ENCODE peak calls at places on chromosomes 12 and 14, in six cellular contexts. G is cardiac fibroblast; Y is bronchial epithelial cell; F is CD8-positive, alpha-beta T cell; R is NCI-H774; Q is GM12865. J is an unnamed sample.

GRCh38 chr14:66979083-66979974 is 209.9 kb upstream of the GARIN2 start:
- DNase-seq in F (no peak), Y (no peak), R (no peak), Q (peak), G (no peak), J (no peak)

GRCh38 chr12:11635341-11635740 is 14.1 kb upstream of the ETV6 start:
- DNase-seq in R (no peak), Y (peak), Q (no peak), G (peak), F (no peak), J (no peak)

GRCh38 chr12:132559652-132560420 is 50.5 kb downstream of the LRCOL1 start:
- DNase-seq in G (peak), Y (no peak), Q (peak), R (peak), F (peak), J (peak)

GRCh38 chr12:14256555-14257169 is 108.8 kb upstream of the ATF7IP start:
- DNase-seq in F (peak), Q (peak), R (no peak), G (peak), Y (peak), J (peak)

GRCh38 chr14:93986972-93987371 is 10.1 kb upstream of the CCDC197 start:
- DNase-seq in F (no peak), R (no peak), Y (no peak), Q (no peak), G (no peak), J (no peak)

GRCh38 chr12:112936927-112937326 is 1.3 kb upstream of the OAS3 start:
- DNase-seq in F (no peak), G (peak), R (no peak), Q (no peak), Y (peak), J (no peak)

GRCh38 chr12:108896331-108896730 is 16.4 kb downstream of the DAO start:
- DNase-seq in F (no peak), Q (no peak), G (no peak), Y (no peak), R (no peak), J (peak)

GRCh38 chr14:26730929-26731618 is 133.2 kb upstream of the NOVA1 start:
- DNase-seq in Q (no peak), Y (peak), R (no peak), F (no peak), G (peak), J (peak)

GRCh38 chr12:52221912-52222457 is 11.1 kb upstream of the KRT7 start:
- DNase-seq in R (peak), G (peak), Q (peak), Y (peak), F (peak), J (peak)

GRCh38 chr14:99592933-99593753 is 10.9 kb downstream of the CCDC85C start:
- DNase-seq in Q (no peak), G (no peak), Y (no peak), F (no peak), R (no peak), J (no peak)

GRCh38 chr12:113403435-113404415 is at the start of gene SDS:
- DNase-seq in G (peak), Y (no peak), Q (no peak), F (no peak), R (no peak), J (no peak)

GRCh38 chr14:104245075-104245474 is 106.7 kb downstream of the KIF26A start:
- DNase-seq in F (no peak), Y (no peak), R (no peak), Q (no peak), G (no peak), J (no peak)

GRCh38 chr12:26736563-26737486 is 96.2 kb downstream of the ITPR2 start:
- DNase-seq in R (no peak), Y (peak), F (no peak), G (peak), Q (no peak), J (no peak)

GRCh38 chr14:35553808-35554207 is 19.8 kb downstream of the INSM2 start:
- DNase-seq in G (peak), Y (peak), Q (no peak), F (no peak), R (no peak), J (no peak)

GRCh38 chr14:26200675-26201074 is 397.2 kb downstream of the NOVA1 start:
- DNase-seq in Q (no peak), R (no peak), Y (peak), G (peak), F (no peak), J (no peak)

GRCh38 chr14:68692916-68693771 is 99.7 kb downstream of the ZFP36L1 start:
- DNase-seq in R (no peak), F (no peak), G (peak), Y (peak), Q (no peak), J (no peak)

GRCh38 chr12:95648990-95649791 is 97.9 kb upstream of the USP44 start:
- DNase-seq in F (no peak), G (peak), Y (peak), Q (no peak), R (no peak), J (peak)

GRCh38 chr12:98793121-98793520 is 148.0 kb downstream of the APAF1 start:
- DNase-seq in F (no peak), Q (no peak), Y (no peak), G (no peak), R (no peak), J (no peak)